ENCODE peak calls at places on chromosomes 16 and 17, in ten cellular contexts. F is cardiac muscle cell; W is SK-N-SH; S is activated naive CD8-positive, alpha-beta T cell treated with anti-CD3 and anti-CD28 coated beads, Interleukin-2, amount 50 U/mL, for 24 hours; T is transverse colon; B is fibroblast of the conjunctiva; K is activated CD4-positive, alpha-beta memory T cell treated with anti-CD3 and anti-CD28 coated beads, Interleukin-2, amount 10 ng/mL, durations not matched to agents 7 days and 5 days; A is lower leg skin; R is upper lobe of right lung; C is activated naive CD4-positive, alpha-beta T cell. Q is an unnamed sample.
A peak's percentile ranks its signal among the peaks of the same experiment; 100 is the strongest.

GRCh38 chr17:82085931-82086764 is 11.9 kb downstream of the FASN start:
- DNase-seq in K (no peak), W (no peak), C (no peak), T (no peak), B (no peak), A (no peak), R (no peak), S (no peak), F (no peak), Q (no peak)

GRCh38 chr16:85819711-85820110 is 20.2 kb downstream of the COX4I1 start:
- DNase-seq in B (no peak), A (no peak), F (no peak), R (peak; percentile 52), S (no peak), K (no peak), C (no peak), W (no peak), T (no peak), Q (no peak)

GRCh38 chr16:13909872-13910303 is 10.1 kb upstream of the ERCC4 start:
- DNase-seq in S (no peak), F (peak; percentile 98), T (no peak), K (no peak), A (no peak), B (peak; percentile 34), R (no peak), C (no peak), W (no peak), Q (no peak)

GRCh38 chr17:67912656-67913055 is 83.6 kb downstream of the C17orf58 start:
- DNase-seq in C (no peak), K (no peak), F (no peak), R (no peak), A (no peak), T (no peak), B (no peak), W (no peak), S (no peak), Q (no peak)

GRCh38 chr17:17107891-17108680 is 65.8 kb downstream of the MPRIP start:
- DNase-seq in K (no peak), W (peak; percentile 38), C (no peak), B (no peak), A (no peak), F (peak; percentile 17), T (no peak), S (no peak), R (no peak), Q (no peak)

GRCh38 chr16:35752012-35752772 is 2292.8 kb downstream of the TP53TG3F start:
- DNase-seq in A (peak; percentile 65), T (no peak), W (no peak), C (no peak), R (no peak), K (no peak), S (no peak), B (no peak), F (no peak), Q (no peak)

GRCh38 chr17:50297407-50297865 is 23.2 kb downstream of the TMEM92 start:
- DNase-seq in T (peak; percentile 83), K (peak; percentile 82), W (peak; percentile 90), C (peak; percentile 59), R (peak; percentile 89), B (peak; percentile 63), A (peak; percentile 94), F (peak; percentile 76), S (peak; percentile 85), Q (peak; percentile 63)

GRCh38 chr16:56969769-56970168 is 8.0 kb downstream of the CETP start:
- DNase-seq in R (no peak), A (no peak), T (no peak), B (no peak), S (no peak), K (no peak), F (no peak), C (no peak), W (no peak), Q (no peak)

GRCh38 chr16:70331588-70332358 is 14.9 kb upstream of the DDX19A start:
- DNase-seq in W (no peak), C (no peak), S (no peak), F (peak; percentile 16), A (no peak), B (no peak), T (no peak), R (no peak), K (peak; percentile 20), Q (no peak)